ENCODE peak calls at places on chromosome 10, in five cellular contexts. V, H, R, U and K are unnamed samples.

GRCh38 chr10:25493122-25493893 is 318.5 kb downstream of the GPR158 start:
- DNase-seq in U (no peak), H (no peak), R (no peak), V (peak), K (no peak)

GRCh38 chr10:66215921-66216320 is 709.9 kb upstream of the LRRTM3 start:
- DNase-seq in U (no peak), R (no peak), V (no peak), H (no peak), K (no peak)

GRCh38 chr10:103661951-103662405 is 168.5 kb downstream of the NEURL1 start:
- DNase-seq in H (no peak), U (no peak), V (no peak), R (no peak), K (no peak)

GRCh38 chr10:113604572-113604971 is 51.7 kb downstream of the HABP2 start:
- DNase-seq in R (no peak), V (no peak), H (no peak), U (no peak), K (no peak)

GRCh38 chr10:93287775-93288174 is 194.4 kb downstream of the MYOF start:
- DNase-seq in U (no peak), R (no peak), H (no peak), V (peak), K (no peak)

GRCh38 chr10:75197906-75198305 is 12.7 kb upstream of the VDAC2 start:
- DNase-seq in V (no peak), R (no peak), H (no peak), U (no peak), K (peak)

GRCh38 chr10:4671451-4672145 is 154.4 kb upstream of the AKR1E2 start:
- DNase-seq in R (no peak), H (no peak), U (no peak), V (peak), K (no peak)

GRCh38 chr10:125144693-125145623 is 15.4 kb downstream of the CTBP2 start:
- DNase-seq in H (no peak), U (no peak), V (peak), R (peak), K (peak)

GRCh38 chr10:1155791-1156615 is 99.8 kb downstream of the WDR37 start:
- DNase-seq in U (no peak), R (no peak), V (no peak), H (no peak), K (peak)

GRCh38 chr10:11234857-11235640 is 217.4 kb downstream of the CELF2 start:
- DNase-seq in R (no peak), H (peak), V (peak), U (no peak), K (no peak)

GRCh38 chr10:47409866-47410256 is 25.8 kb upstream of the ZNF488 start:
- DNase-seq in U (no peak), R (no peak), H (no peak), V (no peak), K (peak)

GRCh38 chr10:102240467-102241036 is 760 bp downstream of the PITX3 start:
- DNase-seq in R (no peak), U (no peak), H (no peak), V (no peak), K (no peak)

GRCh38 chr10:127278001-127278400 is 81.6 kb upstream of the INSYN2A start:
- DNase-seq in R (no peak), V (peak), U (no peak), H (peak), K (no peak)
- TF ChIP-seq CTCF in R (no peak), V (no peak), U (no peak), H (peak), K (peak)

GRCh38 chr10:110208614-110209398 is 1.4 kb downstream of the MXI1 start:
- DNase-seq in H (no peak), R (peak), U (no peak), V (peak), K (no peak)
- TF ChIP-seq CTCF in H (peak), R (no peak), U (no peak), V (peak), K (peak)

DNA sequence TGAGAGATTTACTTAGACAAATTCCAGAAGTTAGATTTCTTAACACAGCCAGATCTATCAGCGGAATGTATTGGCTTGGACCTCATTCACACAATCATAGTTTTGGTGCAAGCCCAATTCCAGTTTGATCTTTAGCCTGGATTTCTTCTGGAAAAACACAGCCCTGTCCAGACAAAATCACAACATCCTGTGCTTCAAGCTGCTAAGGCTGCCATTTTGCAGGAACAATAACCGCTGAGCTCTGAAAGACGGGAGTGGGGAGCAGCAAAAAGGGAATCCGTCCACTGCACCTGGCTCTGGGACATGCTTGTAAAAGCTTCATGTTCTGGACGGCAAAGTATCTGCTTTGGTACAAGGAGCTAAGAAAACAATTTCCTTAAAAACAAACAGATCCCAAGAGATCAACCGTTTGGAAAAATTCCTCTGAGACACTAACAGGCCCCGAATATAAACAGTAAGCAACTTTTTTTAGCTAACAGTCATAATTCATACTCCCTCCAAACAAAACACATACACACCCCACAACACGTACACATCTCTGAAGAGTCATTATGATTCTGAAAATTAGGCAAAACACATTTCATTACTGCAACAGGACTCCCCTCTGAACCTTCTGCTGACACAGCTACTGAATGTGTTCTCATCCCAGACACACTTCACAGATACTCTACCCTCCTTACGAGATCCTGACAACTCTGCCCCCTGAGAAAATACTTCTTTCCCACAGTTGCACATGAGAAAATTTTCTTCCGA is 32.4 kb downstream of the ITIH5 start:
- DNase-seq in R (no peak), H (no peak), U (no peak), V (no peak), K (no peak)
- TF ChIP-seq CTCF in R (no peak), H (no peak), U (no peak), V (no peak), K (no peak)

GRCh38 chr10:34789993-34790506 is 25.0 kb downstream of the PARD3 start:
- DNase-seq in H (no peak), V (no peak), R (no peak), U (no peak), K (no peak)

GRCh38 chr10:34791947-34792346 is 23.1 kb downstream of the PARD3 start:
- DNase-seq in V (no peak), R (no peak), U (no peak), H (no peak), K (no peak)

GRCh38 chr10:34781709-34782108 is 33.4 kb downstream of the PARD3 start:
- DNase-seq in V (no peak), U (no peak), H (no peak), R (no peak), K (no peak)

GRCh38 chr10:34791228-34791627 is 23.9 kb downstream of the PARD3 start:
- DNase-seq in H (no peak), R (no peak), V (no peak), U (no peak), K (no peak)

DNA sequence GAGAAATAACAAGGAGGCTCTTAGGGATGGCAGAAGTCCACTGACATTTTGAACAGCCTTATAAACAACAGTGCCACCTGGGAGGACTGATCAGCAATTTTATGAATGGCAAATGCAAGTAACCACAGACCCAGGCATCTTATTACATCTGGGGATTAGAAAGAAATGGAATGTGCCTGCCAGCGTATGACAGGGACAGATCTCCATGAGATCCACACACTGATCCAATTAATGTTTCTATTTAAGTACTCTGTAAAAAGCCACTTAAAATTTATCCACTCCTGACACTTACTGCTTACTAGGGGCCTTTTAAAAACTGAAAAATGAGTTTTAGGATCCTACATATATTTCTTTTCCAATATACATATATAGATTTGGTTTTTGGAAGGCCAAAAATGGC is 28.6 kb downstream of the PARD3 start:
- DNase-seq in H (peak), V (peak), R (no peak), U (no peak), K (no peak)
- TF ChIP-seq CTCF in H (no peak), V (no peak), R (no peak), U (no peak), K (peak)

GRCh38 chr10:118571123-118571522 is 24.3 kb downstream of the PRLHR start:
- DNase-seq in R (no peak), V (peak), H (no peak), U (no peak), K (no peak)
- TF ChIP-seq CTCF in R (no peak), V (no peak), H (no peak), U (no peak), K (no peak)

GRCh38 chr10:63268798-63269503 is 135.8 kb downstream of the NRBF2 start:
- DNase-seq in H (peak), R (peak), V (peak), U (peak), K (no peak)
- TF ChIP-seq CTCF in H (peak), R (no peak), V (no peak), U (no peak), K (peak)